ENCODE peak calls at places on chromosomes 12 and 14, in four cellular contexts. Y is mammary epithelial cell, N is PC-3, R is GM23248. W is an unnamed sample.

GRCh38 chr12:13573698-13574321 is 377.3 kb downstream of the EMP1 start:
- DNase-seq in Y (peak; percentile 82), N (peak; percentile 52), R (peak; percentile 94), W (peak; percentile 57)

GRCh38 chr14:69291891-69292586 is 32.1 kb downstream of the GALNT16 start:
- DNase-seq in Y (no peak), N (no peak), R (peak; percentile 69), W (no peak)

GRCh38 chr12:54991992-54992377 is 7.4 kb upstream of the TESPA1 start:
- DNase-seq in Y (no peak), N (no peak), R (no peak), W (no peak)

GRCh38 chr14:73208390-73208789 is 28.9 kb upstream of the PAPLN start:
- DNase-seq in Y (no peak), N (no peak), R (no peak), W (no peak)

GRCh38 chr14:64675246-64675645 is 29.0 kb upstream of the PLEKHG3 start:
- DNase-seq in Y (no peak), N (no peak), R (no peak), W (no peak)

GRCh38 chr14:94480809-94481208 is 4.8 kb upstream of the SERPINA9 start:
- DNase-seq in Y (no peak), N (no peak), R (peak; percentile 57), W (no peak)

GRCh38 chr14:97977711-97978261 is 1180.6 kb downstream of the VRK1 start:
- DNase-seq in Y (peak; percentile 31), N (peak; percentile 70), R (peak; percentile 41), W (peak; percentile 45)

GRCh38 chr14:101122114-101122854 is 218.8 kb upstream of the RTL1 start:
- DNase-seq in Y (no peak), N (no peak), R (no peak), W (no peak)

GRCh38 chr14:59028476-59029202 is 159.8 kb upstream of the DAAM1 start:
- DNase-seq in Y (peak; percentile 58), N (peak; percentile 100), R (peak; percentile 95), W (peak; percentile 96)

GRCh38 chr12:27667540-27667939 is 28.7 kb upstream of the REP15 start:
- DNase-seq in Y (peak; percentile 9), N (peak; percentile 16), R (peak; percentile 97), W (peak; percentile 88)

GRCh38 chr14:70425349-70425748 is 8.5 kb upstream of the SYNJ2BP start:
- DNase-seq in Y (no peak), N (no peak), R (no peak), W (no peak)

GRCh38 chr12:27620121-27620520 is 76.1 kb upstream of the REP15 start:
- DNase-seq in Y (no peak), N (no peak), R (no peak), W (no peak)

GRCh38 chr12:4286228-4286627 is 12.7 kb downstream of the CCND2 start:
- DNase-seq in Y (no peak), N (no peak), R (no peak), W (no peak)

GRCh38 chr14:89908712-89909450 is 45.6 kb downstream of the EFCAB11 start:
- DNase-seq in Y (no peak), N (no peak), R (peak; percentile 13), W (no peak)

GRCh38 chr14:70995671-70996070 is 88.4 kb downstream of the PCNX1 start:
- DNase-seq in Y (no peak), N (no peak), R (peak; percentile 11), W (no peak)

GRCh38 chr14:89534896-89535615 is 118.0 kb upstream of the FOXN3 start:
- DNase-seq in Y (peak; percentile 2), N (no peak), R (peak; percentile 23), W (peak; percentile 79)

GRCh38 chr12:38161123-38162000 is 155.2 kb upstream of the ALG10B start:
- DNase-seq in Y (no peak), N (no peak), R (no peak), W (no peak)

GRCh38 chr12:64877363-64878004 is 53.0 kb downstream of the TBC1D30 start:
- DNase-seq in Y (no peak), N (no peak), R (no peak), W (peak; percentile 1)
- H3K9ac ChIP-seq in Y (no peak overlapping the region), N (no peak overlapping the region), R (no peak overlapping the region), W (no peak overlapping the region)

GRCh38 chr14:87566986-87567385 is 426.0 kb downstream of the GALC start:
- DNase-seq in Y (no peak), N (no peak), R (peak; percentile 3), W (peak; percentile 64)
- TF ChIP-seq EZH2 in Y (no peak), N (no peak), R (no peak), W (no peak)

GRCh38 chr14:33938131-33938949 is 12.5 kb downstream of the EGLN3 start:
- DNase-seq in Y (peak; percentile 45), N (peak; percentile 80), R (peak; percentile 19), W (no peak)
- H3K9ac ChIP-seq in Y (no peak overlapping the region), N (no peak overlapping the region), R (no peak overlapping the region), W (no peak overlapping the region)

GRCh38 chr14:30020271-30020670 is 92.6 kb upstream of the PRKD1 start:
- DNase-seq in Y (no peak), N (no peak), R (no peak), W (no peak)
- TF ChIP-seq EZH2 in Y (no peak), N (no peak), R (no peak), W (no peak)

W was measured in fibroblast of lung.